ENCODE peak calls at places on chromosome 1, in four cellular contexts. One of them, this sample, is unnamed.

GRCh38 chr1:66563094-66563800 is 29.3 kb downstream of the SGIP1 start:
- DNase-seq in stimulated activated CD8-positive, alpha-beta memory T cell treated with anti-CD3 and anti-CD28 coated beads, Interleukin-4, amount 100 ng/mL, for 24 hours: no peak
- DNase-seq in LoVo: no peak
- DNase-seq in globus pallidus: no peak
- DNase-seq in this sample: peak

GRCh38 chr1:23216771-23217420 is 406 bp downstream of the HTR1D start:
- DNase-seq in stimulated activated CD8-positive, alpha-beta memory T cell treated with anti-CD3 and anti-CD28 coated beads, Interleukin-4, amount 100 ng/mL, for 24 hours: peak
- DNase-seq in LoVo: peak
- DNase-seq in globus pallidus: no peak
- DNase-seq in this sample: peak

GRCh38 chr1:57217905-57218304 is 206.0 kb downstream of the DAB1 start:
- DNase-seq in stimulated activated CD8-positive, alpha-beta memory T cell treated with anti-CD3 and anti-CD28 coated beads, Interleukin-4, amount 100 ng/mL, for 24 hours: no peak
- DNase-seq in LoVo: no peak
- DNase-seq in globus pallidus: no peak
- DNase-seq in this sample: no peak

GRCh38 chr1:166969074-166969677 is 6.2 kb downstream of the ILDR2 start:
- DNase-seq in stimulated activated CD8-positive, alpha-beta memory T cell treated with anti-CD3 and anti-CD28 coated beads, Interleukin-4, amount 100 ng/mL, for 24 hours: no peak
- DNase-seq in LoVo: no peak
- DNase-seq in globus pallidus: no peak
- DNase-seq in this sample: no peak

GRCh38 chr1:33045814-33046213 is 9.1 kb upstream of the AK2 start:
- DNase-seq in stimulated activated CD8-positive, alpha-beta memory T cell treated with anti-CD3 and anti-CD28 coated beads, Interleukin-4, amount 100 ng/mL, for 24 hours: no peak
- DNase-seq in LoVo: no peak
- DNase-seq in globus pallidus: no peak
- DNase-seq in this sample: no peak

GRCh38 chr1:201220388-201220715 is 29.7 kb downstream of the IGFN1 start:
- DNase-seq in stimulated activated CD8-positive, alpha-beta memory T cell treated with anti-CD3 and anti-CD28 coated beads, Interleukin-4, amount 100 ng/mL, for 24 hours: no peak
- DNase-seq in LoVo: no peak
- DNase-seq in globus pallidus: no peak
- DNase-seq in this sample: no peak

GRCh38 chr1:172278478-172278877 is 142.0 kb upstream of the C1orf105 start:
- DNase-seq in stimulated activated CD8-positive, alpha-beta memory T cell treated with anti-CD3 and anti-CD28 coated beads, Interleukin-4, amount 100 ng/mL, for 24 hours: no peak
- DNase-seq in LoVo: no peak
- DNase-seq in globus pallidus: no peak
- DNase-seq in this sample: no peak

GRCh38 chr1:247228133-247228532 is 27.7 kb upstream of the VN1R5 start:
- DNase-seq in stimulated activated CD8-positive, alpha-beta memory T cell treated with anti-CD3 and anti-CD28 coated beads, Interleukin-4, amount 100 ng/mL, for 24 hours: no peak
- DNase-seq in LoVo: no peak
- DNase-seq in globus pallidus: no peak
- DNase-seq in this sample: no peak

GRCh38 chr1:9825101-9826074 is 1.6 kb upstream of the CLSTN1 start:
- DNase-seq in stimulated activated CD8-positive, alpha-beta memory T cell treated with anti-CD3 and anti-CD28 coated beads, Interleukin-4, amount 100 ng/mL, for 24 hours: no peak
- DNase-seq in LoVo: peak
- DNase-seq in globus pallidus: peak
- DNase-seq in this sample: peak

GRCh38 chr1:150429805-150430204 is 57.4 kb upstream of the TARS2 start:
- DNase-seq in stimulated activated CD8-positive, alpha-beta memory T cell treated with anti-CD3 and anti-CD28 coated beads, Interleukin-4, amount 100 ng/mL, for 24 hours: no peak
- DNase-seq in LoVo: no peak
- DNase-seq in globus pallidus: no peak
- DNase-seq in this sample: no peak

GRCh38 chr1:99465176-99465900 is 180.6 kb upstream of the PALMD start:
- DNase-seq in stimulated activated CD8-positive, alpha-beta memory T cell treated with anti-CD3 and anti-CD28 coated beads, Interleukin-4, amount 100 ng/mL, for 24 hours: no peak
- DNase-seq in LoVo: peak
- DNase-seq in globus pallidus: no peak
- DNase-seq in this sample: no peak

GRCh38 chr1:198564716-198565115 is 24.2 kb upstream of the ATP6V1G3 start:
- DNase-seq in stimulated activated CD8-positive, alpha-beta memory T cell treated with anti-CD3 and anti-CD28 coated beads, Interleukin-4, amount 100 ng/mL, for 24 hours: no peak
- DNase-seq in LoVo: no peak
- DNase-seq in globus pallidus: no peak
- DNase-seq in this sample: no peak

GRCh38 chr1:228403231-228403631 is 3.4 kb downstream of the TRIM11 start:
- DNase-seq in stimulated activated CD8-positive, alpha-beta memory T cell treated with anti-CD3 and anti-CD28 coated beads, Interleukin-4, amount 100 ng/mL, for 24 hours: no peak
- DNase-seq in LoVo: no peak
- DNase-seq in globus pallidus: no peak
- DNase-seq in this sample: no peak

GRCh38 chr1:175294179-175294756 is 101.7 kb upstream of the KIAA0040 start:
- DNase-seq in stimulated activated CD8-positive, alpha-beta memory T cell treated with anti-CD3 and anti-CD28 coated beads, Interleukin-4, amount 100 ng/mL, for 24 hours: no peak
- DNase-seq in LoVo: no peak
- DNase-seq in globus pallidus: no peak
- DNase-seq in this sample: no peak

GRCh38 chr1:35769188-35769758 is 505 bp downstream of the CLSPN start:
- DNase-seq in stimulated activated CD8-positive, alpha-beta memory T cell treated with anti-CD3 and anti-CD28 coated beads, Interleukin-4, amount 100 ng/mL, for 24 hours: peak
- DNase-seq in LoVo: peak
- DNase-seq in globus pallidus: peak
- DNase-seq in this sample: peak

GRCh38 chr1:59698386-59698785 is 116.4 kb upstream of the HOOK1 start:
- DNase-seq in stimulated activated CD8-positive, alpha-beta memory T cell treated with anti-CD3 and anti-CD28 coated beads, Interleukin-4, amount 100 ng/mL, for 24 hours: no peak
- DNase-seq in LoVo: no peak
- DNase-seq in globus pallidus: no peak
- DNase-seq in this sample: no peak

GRCh38 chr1:168453056-168453455 is 90.7 kb downstream of the XCL2 start:
- DNase-seq in stimulated activated CD8-positive, alpha-beta memory T cell treated with anti-CD3 and anti-CD28 coated beads, Interleukin-4, amount 100 ng/mL, for 24 hours: no peak
- DNase-seq in LoVo: no peak
- DNase-seq in globus pallidus: no peak
- DNase-seq in this sample: no peak

GRCh38 chr1:8584316-8584715 is 233.1 kb downstream of the RERE start:
- DNase-seq in stimulated activated CD8-positive, alpha-beta memory T cell treated with anti-CD3 and anti-CD28 coated beads, Interleukin-4, amount 100 ng/mL, for 24 hours: no peak
- DNase-seq in LoVo: no peak
- DNase-seq in globus pallidus: no peak
- DNase-seq in this sample: no peak

GRCh38 chr1:228285661-228286504 is 78.0 kb downstream of the OBSCN start:
- DNase-seq in stimulated activated CD8-positive, alpha-beta memory T cell treated with anti-CD3 and anti-CD28 coated beads, Interleukin-4, amount 100 ng/mL, for 24 hours: no peak
- DNase-seq in LoVo: no peak
- DNase-seq in globus pallidus: no peak
- DNase-seq in this sample: no peak

GRCh38 chr1:203080456-203080855 is 5.4 kb downstream of the MYOG start:
- DNase-seq in stimulated activated CD8-positive, alpha-beta memory T cell treated with anti-CD3 and anti-CD28 coated beads, Interleukin-4, amount 100 ng/mL, for 24 hours: no peak
- DNase-seq in LoVo: no peak
- DNase-seq in globus pallidus: no peak
- DNase-seq in this sample: no peak

GRCh38 chr1:109786531-109787021 is 22.9 kb upstream of the EPS8L3 start:
- DNase-seq in stimulated activated CD8-positive, alpha-beta memory T cell treated with anti-CD3 and anti-CD28 coated beads, Interleukin-4, amount 100 ng/mL, for 24 hours: no peak
- DNase-seq in LoVo: peak
- DNase-seq in globus pallidus: no peak
- DNase-seq in this sample: peak

GRCh38 chr1:28983509-28984310 is 69.3 kb downstream of the EPB41 start:
- DNase-seq in stimulated activated CD8-positive, alpha-beta memory T cell treated with anti-CD3 and anti-CD28 coated beads, Interleukin-4, amount 100 ng/mL, for 24 hours: no peak
- DNase-seq in LoVo: no peak
- DNase-seq in globus pallidus: no peak
- DNase-seq in this sample: no peak

GRCh38 chr1:54283997-54284385 is 84.0 kb downstream of the MRPL37 start:
- DNase-seq in stimulated activated CD8-positive, alpha-beta memory T cell treated with anti-CD3 and anti-CD28 coated beads, Interleukin-4, amount 100 ng/mL, for 24 hours: no peak
- DNase-seq in LoVo: no peak
- DNase-seq in globus pallidus: no peak
- DNase-seq in this sample: no peak

This sample was measured in Calu3.